ENCODE peak calls at places on chromosomes 13 and 19, in five cellular contexts. L is fibroblast of pulmonary artery, U is stomach, F is heart left ventricle, E is OCI-LY7. H is an unnamed sample.
A peak's percentile ranks its signal among the peaks of the same experiment; 100 is the strongest.

GRCh38 chr13:74869846-74870245 is 612.1 kb downstream of the TBC1D4 start:
- DNase-seq in L (peak; percentile 75), U (no peak), F (no peak), E (no peak), H (no peak)

GRCh38 chr13:102598061-102598460 is 1.3 kb downstream of the TPP2 start:
- DNase-seq in L (no peak), U (no peak), F (no peak), E (no peak), H (no peak)

GRCh38 chr13:30418075-30418715 is 4.1 kb upstream of the UBE2L5 start:
- DNase-seq in L (no peak), U (no peak), F (no peak), E (no peak), H (no peak)

GRCh38 chr19:3479819-3480215 is 508 bp downstream of the SMIM24 start:
- DNase-seq in L (no peak), U (peak; percentile 57), F (no peak), E (peak; percentile 90), H (no peak)

GRCh38 chr19:38727868-38728660 is 16.2 kb downstream of the CAPN12 start:
- DNase-seq in L (peak; percentile 89), U (no peak), F (peak; percentile 76), E (no peak), H (no peak)

GRCh38 chr19:51514866-51515481 is 13.4 kb upstream of the SIGLEC12 start:
- DNase-seq in L (peak; percentile 69), U (no peak), F (no peak), E (peak; percentile 66), H (peak; percentile 69)

GRCh38 chr19:14401468-14401867 is 17.7 kb downstream of the DDX39A start:
- DNase-seq in L (no peak), U (no peak), F (no peak), E (no peak), H (no peak)

GRCh38 chr13:74243637-74244526 is 109.7 kb upstream of the KLF12 start:
- DNase-seq in L (peak; percentile 66), U (no peak), F (no peak), E (no peak), H (no peak)

GRCh38 chr19:9407827-9408226 is 27.5 kb downstream of the ZNF266 start:
- DNase-seq in L (no peak), U (no peak), F (no peak), E (no peak), H (no peak)

GRCh38 chr19:2330632-2331284 is 2.3 kb downstream of the SPPL2B start:
- DNase-seq in L (no peak), U (peak; percentile 74), F (no peak), E (no peak), H (no peak)

GRCh38 chr19:33047422-33047821 is 17.3 kb downstream of the RHPN2 start:
- DNase-seq in L (no peak), U (peak; percentile 83), F (no peak), E (no peak), H (no peak)

GRCh38 chr13:109680288-109680687 is 106.1 kb downstream of the IRS2 start:
- DNase-seq in L (no peak), U (no peak), F (no peak), E (no peak), H (no peak)

GRCh38 chr13:109652536-109652935 is 133.8 kb downstream of the IRS2 start:
- DNase-seq in L (peak; percentile 78), U (no peak), F (no peak), E (no peak), H (no peak)

GRCh38 chr13:43285891-43286602 is 262.7 kb downstream of the DNAJC15 start:
- DNase-seq in L (no peak), U (no peak), F (no peak), E (no peak), H (no peak)

GRCh38 chr13:42894765-42895181 is 97.3 kb downstream of the EPSTI1 start:
- DNase-seq in L (peak; percentile 95), U (no peak), F (no peak), E (no peak), H (no peak)

GRCh38 chr19:20271215-20271926 is 104.4 kb downstream of the ZNF486 start:
- DNase-seq in L (no peak), U (no peak), F (no peak), E (peak; percentile 46), H (no peak)

GRCh38 chr13:25186187-25186586 is 14.1 kb upstream of the AMER2 start:
- DNase-seq in L (no peak), U (no peak), F (no peak), E (no peak), H (peak; percentile 43)

GRCh38 chr13:49638416-49639072 is 10.2 kb downstream of the ARL11 start:
- DNase-seq in L (no peak), U (no peak), F (no peak), E (no peak), H (no peak)

GRCh38 chr19:6482343-6482686 is 728 bp upstream of the DENND1C start:
- DNase-seq in L (no peak), U (no peak), F (no peak), E (no peak), H (no peak)

GRCh38 chr13:68369739-68370138 is 1139.6 kb upstream of the PCDH9 start:
- DNase-seq in L (no peak), U (no peak), F (no peak), E (no peak), H (no peak)

GRCh38 chr13:52001120-52001731 is 10.0 kb downstream of the ATP7B start:
- DNase-seq in L (peak; percentile 66), U (no peak), F (no peak), E (peak; percentile 75), H (peak; percentile 73)

GRCh38 chr13:112446347-112446861 is 70.2 kb downstream of the SPACA7 start:
- DNase-seq in L (no peak), U (peak; percentile 17), F (peak; percentile 18), E (no peak), H (peak; percentile 33)

GRCh38 chr19:38941979-38942378 is 11.2 kb downstream of the MRPS12 start:
- DNase-seq in L (no peak), U (no peak), F (no peak), E (no peak), H (no peak)

GRCh38 chr19:17049711-17050280 is 23.2 kb upstream of the CPAMD8 start:
- DNase-seq in L (peak; percentile 58), U (no peak), F (no peak), E (no peak), H (no peak)

GRCh38 chr19:8615813-8616596 is 5.5 kb upstream of the ADAMTS10 start:
- DNase-seq in L (peak; percentile 69), U (peak; percentile 45), F (peak; percentile 82), E (peak; percentile 43), H (peak; percentile 64)

GRCh38 chr13:95246292-95247082 is 54.8 kb downstream of the ABCC4 start:
- DNase-seq in L (no peak), U (no peak), F (no peak), E (no peak), H (no peak)

GRCh38 chr13:50390503-50391248 is 375.4 kb downstream of the KCNRG start:
- DNase-seq in L (no peak), U (no peak), F (no peak), E (no peak), H (no peak)

GRCh38 chr19:15255359-15255990 is 23.2 kb upstream of the EPHX3 start:
- DNase-seq in L (no peak), U (no peak), F (no peak), E (no peak), H (no peak)

GRCh38 chr13:45289936-45290563 is 50.9 kb downstream of the TPT1 start:
- DNase-seq in L (no peak), U (no peak), F (no peak), E (no peak), H (no peak)

GRCh38 chr13:53060840-53061485 is 32.4 kb downstream of the OLFM4 start:
- DNase-seq in L (no peak), U (no peak), F (no peak), E (no peak), H (no peak)

GRCh38 chr19:56107626-56108351 is 13.3 kb downstream of the ZNF787 start:
- DNase-seq in L (no peak), U (peak; percentile 50), F (no peak), E (no peak), H (no peak)
- TF ChIP-seq CTCF in L (no peak), U (no peak), F (no peak), E (no peak), H (no peak)

DNA sequence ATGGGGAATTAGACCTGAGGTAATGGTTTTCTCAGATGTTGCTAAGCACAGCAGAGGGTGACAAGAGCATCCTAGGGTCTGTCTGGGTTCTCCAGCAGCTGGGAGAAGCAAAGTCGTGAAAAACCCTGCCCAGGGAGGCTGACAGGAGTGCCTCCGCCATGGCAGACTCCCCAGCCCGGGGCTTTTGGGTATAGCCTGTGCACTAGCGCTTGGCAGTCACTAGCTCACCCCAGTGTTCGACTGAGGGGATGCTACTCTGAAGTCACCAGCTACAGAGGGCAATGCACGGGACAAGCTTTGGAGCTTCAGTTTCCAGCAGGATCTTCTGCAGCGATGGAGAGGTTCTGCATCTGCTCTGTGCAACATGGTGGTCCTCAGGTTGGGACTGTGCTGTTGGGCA is 87.5 kb downstream of the ING1 start:
- DNase-seq in L (no peak), U (no peak), F (no peak), E (no peak), H (no peak)
- TF ChIP-seq CTCF in L (no peak), U (no peak), F (no peak), E (no peak), H (no peak)

GRCh38 chr19:48445606-48446481 is at the start of gene GRWD1:
- DNase-seq in L (peak; percentile 98), U (peak; percentile 91), F (peak; percentile 88), E (peak; percentile 95), H (peak; percentile 97)
- TF ChIP-seq CTCF in L (no peak), U (no peak), F (no peak), E (peak; percentile 50), H (peak; percentile 22)

GRCh38 chr13:23810842-23811241 is 78.4 kb downstream of the MIPEP start:
- DNase-seq in L (no peak), U (no peak), F (no peak), E (peak; percentile 75), H (peak; percentile 27)
- TF ChIP-seq CTCF in L (no peak), U (no peak), F (no peak), E (peak; percentile 86), H (peak; percentile 55)

H was measured in GM13977.